ENCODE peak calls at places on chromosome 19, in nine cellular contexts. U, Z, C, J, O, D, W, E and R are unnamed samples.

GRCh38 chr19:49327878-49328544 is 3.0 kb upstream of the SLC6A16 start:
- DNase-seq in U (no peak), Z (peak), C (no peak), J (no peak), O (no peak), D (no peak), W (no peak), E (peak), R (no peak)

GRCh38 chr19:17210296-17210695 is 4.9 kb upstream of the USE1 start:
- DNase-seq in U (no peak), Z (no peak), C (no peak), J (no peak), O (no peak), D (no peak), W (no peak), E (no peak), R (no peak)

GRCh38 chr19:32642771-32643170 is 32.2 kb downstream of the ANKRD27 start:
- DNase-seq in U (no peak), Z (no peak), C (no peak), J (no peak), O (no peak), D (no peak), W (no peak), E (no peak), R (no peak)

GRCh38 chr19:4866595-4867424 is 657 bp downstream of the PLIN3 start:
- DNase-seq in U (peak), Z (peak), C (peak), J (peak), O (peak), D (peak), W (peak), E (no peak), R (peak)

GRCh38 chr19:18651738-18652137 is 14.9 kb downstream of the KLHL26 start:
- DNase-seq in U (no peak), Z (no peak), C (no peak), J (no peak), O (no peak), D (no peak), W (no peak), E (no peak), R (no peak)

GRCh38 chr19:39212377-39212742 is 8.3 kb upstream of the SYCN start:
- DNase-seq in U (no peak), Z (peak), C (no peak), J (no peak), O (peak), D (no peak), W (no peak), E (no peak), R (peak)

GRCh38 chr19:38686530-38686888 is 39.1 kb downstream of the ACTN4 start:
- DNase-seq in U (no peak), Z (no peak), C (no peak), J (no peak), O (no peak), D (no peak), W (no peak), E (no peak), R (peak)

GRCh38 chr19:28075229-28075628 is 1137.7 kb downstream of the UQCRFS1 start:
- DNase-seq in U (no peak), Z (no peak), C (no peak), J (no peak), O (no peak), D (no peak), W (no peak), E (no peak), R (no peak)

GRCh38 chr19:2922987-2923386 is 21.8 kb downstream of the ZNF77 start:
- DNase-seq in U (no peak), Z (no peak), C (no peak), J (no peak), O (no peak), D (no peak), W (no peak), E (no peak), R (no peak)

GRCh38 chr19:2291185-2291751 is 9.3 kb upstream of the PEAK3 start:
- DNase-seq in U (no peak), Z (no peak), C (no peak), J (no peak), O (peak), D (no peak), W (no peak), E (no peak), R (no peak)

GRCh38 chr19:43687660-43687997 is 17.7 kb upstream of the PLAUR start:
- DNase-seq in U (no peak), Z (no peak), C (no peak), J (no peak), O (no peak), D (no peak), W (no peak), E (no peak), R (no peak)

GRCh38 chr19:48492925-48493717 is 18.5 kb downstream of the LMTK3 start:
- DNase-seq in U (peak), Z (peak), C (peak), J (peak), O (peak), D (peak), W (peak), E (peak), R (peak)

GRCh38 chr19:39430675-39431593 is 4.8 kb downstream of the RPS16 start:
- DNase-seq in U (no peak), Z (peak), C (peak), J (no peak), O (no peak), D (no peak), W (no peak), E (no peak), R (peak)

GRCh38 chr19:10764340-10764894 is 46.5 kb downstream of the DNM2 start:
- DNase-seq in U (no peak), Z (no peak), C (no peak), J (no peak), O (no peak), D (no peak), W (no peak), E (no peak), R (peak)

GRCh38 chr19:39038098-39038497 is 5.7 kb upstream of the FBXO27 start:
- DNase-seq in U (no peak), Z (peak), C (no peak), J (no peak), O (peak), D (peak), W (no peak), E (no peak), R (peak)

GRCh38 chr19:28940751-28941500 is 272.0 kb downstream of the UQCRFS1 start:
- DNase-seq in U (no peak), Z (no peak), C (no peak), J (no peak), O (no peak), D (no peak), W (no peak), E (no peak), R (no peak)

GRCh38 chr19:49073514-49074378 is 1.2 kb upstream of the KCNA7 start:
- DNase-seq in U (no peak), Z (peak), C (no peak), J (no peak), O (no peak), D (no peak), W (no peak), E (no peak), R (no peak)

GRCh38 chr19:27738569-27739193 is 1474.3 kb downstream of the UQCRFS1 start:
- DNase-seq in U (no peak), Z (no peak), C (no peak), J (no peak), O (no peak), D (no peak), W (no peak), E (no peak), R (peak)

GRCh38 chr19:4730740-4731171 is 7.1 kb upstream of the DPP9 start:
- DNase-seq in U (no peak), Z (peak), C (no peak), J (no peak), O (no peak), D (no peak), W (no peak), E (no peak), R (peak)

GRCh38 chr19:30649934-30650614 is 277.9 kb downstream of the ZNF536 start:
- DNase-seq in U (no peak), Z (peak), C (no peak), J (no peak), O (peak), D (no peak), W (peak), E (no peak), R (no peak)

GRCh38 chr19:39363909-39364457 is 21.8 kb downstream of the SAMD4B start:
- DNase-seq in U (no peak), Z (no peak), C (no peak), J (no peak), O (peak), D (peak), W (peak), E (no peak), R (peak)

GRCh38 chr19:43662487-43662886 is 7.5 kb downstream of the PLAUR start:
- DNase-seq in U (no peak), Z (no peak), C (no peak), J (no peak), O (no peak), D (no peak), W (no peak), E (no peak), R (no peak)

DNA sequence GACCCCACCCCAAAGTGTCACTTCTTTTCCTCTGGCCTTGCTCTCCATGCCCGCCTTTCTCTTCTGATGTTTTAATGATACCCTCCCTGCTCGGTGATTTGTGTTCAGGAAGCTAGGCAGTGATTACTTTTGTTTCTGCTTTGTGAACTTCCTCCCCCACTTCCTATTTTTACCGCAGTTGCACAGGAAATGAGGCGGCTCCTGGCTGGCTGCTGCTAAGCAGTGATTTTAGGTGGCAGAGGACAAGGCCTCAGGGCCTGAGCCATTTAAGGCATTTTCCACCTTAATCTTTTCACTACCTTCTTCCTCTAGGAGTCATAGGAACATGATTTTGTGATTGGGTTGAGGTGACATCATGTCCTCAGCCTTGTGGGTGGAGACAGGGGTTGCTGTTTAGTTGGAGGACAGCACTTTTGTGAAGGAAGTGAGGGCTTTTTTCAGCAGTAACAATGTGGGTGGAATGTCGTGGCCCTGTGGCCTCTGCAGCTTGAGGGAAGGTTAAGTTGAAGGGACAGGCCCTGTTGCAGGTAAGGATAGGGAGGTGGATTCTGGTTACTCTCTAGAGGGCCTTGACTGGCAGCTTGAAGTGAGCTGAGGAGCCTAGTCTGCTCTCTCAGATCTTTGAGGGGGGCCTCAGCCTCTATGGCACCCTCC is 15.7 kb downstream of the GARRE1 start:
- DNase-seq in U (peak), Z (peak), C (peak), J (no peak), O (no peak), D (peak), W (peak), E (no peak), R (no peak)
- TF ChIP-seq POLR2A in U (peak), Z (no peak), C (no peak), J (no peak), O (no peak), D (peak), W (no peak), E (no peak), R (no peak)

DNA sequence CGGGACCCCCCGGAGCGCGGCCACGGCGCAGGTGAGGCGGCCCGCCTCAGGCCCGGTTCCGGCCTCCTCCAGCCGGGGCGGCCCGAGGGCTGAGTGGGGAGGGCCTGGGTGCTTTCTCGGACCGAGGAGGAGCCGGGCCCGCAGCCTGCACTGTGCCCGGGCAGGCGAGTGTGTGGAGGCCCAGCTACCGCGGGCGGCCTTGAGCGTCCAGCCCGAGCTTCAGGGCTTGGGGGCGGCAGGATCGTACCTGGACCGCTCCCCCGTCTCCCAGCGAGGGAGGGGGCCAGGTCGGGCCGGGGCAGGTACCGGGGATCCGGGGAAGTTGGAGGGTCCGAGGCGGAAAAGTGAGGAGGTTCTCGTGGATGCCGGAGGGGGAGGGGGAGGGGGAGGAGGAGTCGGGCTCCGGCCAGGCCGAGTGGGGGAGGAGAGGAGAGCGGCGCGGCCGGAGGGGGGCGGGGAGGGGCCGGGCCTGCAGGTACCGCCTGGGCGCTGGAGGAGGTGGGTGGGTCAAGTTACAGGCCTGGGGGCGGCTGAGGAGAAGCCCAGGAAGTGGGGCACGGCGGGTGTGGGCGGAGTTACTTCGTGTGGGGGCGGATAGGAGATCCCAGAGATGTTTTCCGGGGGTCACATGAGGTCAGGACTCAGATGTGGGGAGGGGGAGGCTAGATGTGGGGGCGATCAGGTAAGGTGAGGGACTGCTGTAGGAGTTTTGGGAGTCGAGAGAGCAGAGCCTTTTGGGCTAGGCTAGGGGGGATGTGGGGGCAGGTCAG is 545 bp downstream of the NACC1 start:
- DNase-seq in U (peak), Z (peak), C (no peak), J (no peak), O (peak), D (no peak), W (no peak), E (no peak), R (peak)
- TF ChIP-seq POLR2A in U (no peak), Z (no peak), C (no peak), J (no peak), O (no peak), D (no peak), W (no peak), E (no peak), R (no peak)

DNA sequence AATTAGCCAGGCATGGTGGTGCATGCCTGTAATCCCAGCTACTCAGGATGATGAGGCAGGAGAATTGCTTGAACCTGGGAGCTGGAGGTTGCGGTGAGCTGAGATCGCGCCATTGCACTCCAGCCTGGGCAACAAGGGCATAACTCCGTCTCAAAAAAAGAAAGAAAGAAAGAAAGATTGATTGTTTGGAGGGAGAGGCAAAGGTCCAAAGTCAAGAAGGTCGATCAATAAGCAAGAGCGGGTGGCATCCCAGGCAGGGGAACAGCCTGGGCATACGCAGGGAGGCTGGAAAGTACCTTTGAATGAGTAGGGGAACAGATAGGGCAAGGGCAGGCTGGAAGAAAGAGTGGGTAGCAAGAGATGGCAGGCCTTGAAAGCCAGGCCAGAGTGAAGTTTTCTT is 11.9 kb upstream of the APOC4 start:
- DNase-seq in U (no peak), Z (no peak), C (no peak), J (no peak), O (no peak), D (no peak), W (no peak), E (no peak), R (no peak)
- TF ChIP-seq POLR2A in U (no peak), Z (no peak), C (no peak), J (no peak), O (no peak), D (no peak), W (no peak), E (no peak), R (no peak)

DNA sequence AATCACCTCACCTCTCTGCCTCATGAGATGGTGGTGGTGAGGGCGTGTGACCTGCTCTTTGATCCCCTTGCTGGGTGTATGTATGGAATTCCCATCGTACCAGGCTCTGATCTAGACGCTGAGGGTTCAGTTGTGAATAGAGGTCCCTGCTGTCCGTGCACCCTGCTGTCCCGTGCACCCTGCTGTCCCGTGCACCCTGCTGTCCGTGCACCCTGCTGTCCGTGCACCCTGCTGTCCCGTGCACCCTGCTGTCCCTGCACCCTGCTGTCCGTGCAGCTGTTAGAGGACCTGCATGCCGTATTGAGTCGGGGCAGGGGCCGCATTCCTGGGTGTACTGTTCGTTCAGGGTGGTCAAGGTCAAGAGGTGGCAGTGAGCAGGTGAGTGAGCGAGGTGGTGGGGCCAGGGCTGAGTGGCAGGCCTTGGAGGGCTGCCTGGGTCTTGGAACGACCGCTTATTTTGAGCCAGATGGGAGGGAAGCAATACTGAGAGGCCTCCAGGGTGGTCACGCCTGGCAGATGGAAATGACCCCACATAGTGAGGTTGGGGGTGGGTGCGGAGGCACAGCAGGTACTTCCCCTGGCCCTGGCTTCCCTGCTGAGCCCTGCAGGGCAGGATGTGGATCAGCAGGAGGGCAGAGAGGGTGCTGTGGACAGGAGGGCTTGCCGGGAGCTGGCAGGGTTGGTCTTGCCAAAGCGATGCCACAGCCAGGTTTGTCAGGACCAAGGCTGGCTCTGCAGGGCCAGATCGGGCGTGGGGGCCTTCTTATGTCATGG is 4.6 kb upstream of the EPN1 start:
- DNase-seq in U (no peak), Z (peak), C (peak), J (peak), O (no peak), D (no peak), W (no peak), E (no peak), R (no peak)
- TF ChIP-seq POLR2A in U (no peak), Z (no peak), C (no peak), J (no peak), O (no peak), D (no peak), W (no peak), E (no peak), R (no peak)

DNA sequence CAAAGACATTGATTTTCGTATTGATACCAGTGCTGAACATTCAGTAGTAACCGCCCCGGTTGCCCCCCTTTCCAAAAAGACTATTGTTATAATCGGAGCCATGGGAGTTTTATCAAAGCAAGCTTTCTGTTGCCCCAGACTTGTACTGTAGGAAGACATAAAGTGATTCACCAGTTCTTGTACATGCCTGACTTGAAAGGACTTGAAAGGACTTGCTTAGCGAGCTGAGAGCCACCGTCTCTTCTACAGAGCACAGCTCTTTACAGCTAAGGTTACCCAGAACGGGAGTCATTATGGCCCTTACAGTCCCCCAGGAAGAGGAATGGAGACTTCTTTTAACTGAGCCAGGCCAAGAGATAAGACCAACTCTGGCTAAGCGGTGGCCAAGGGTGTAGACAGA is 5.1 kb downstream of the ZNF816 start:
- DNase-seq in U (no peak), Z (no peak), C (no peak), J (no peak), O (no peak), D (no peak), W (no peak), E (no peak), R (no peak)
- TF ChIP-seq POLR2A in U (no peak), Z (no peak), C (no peak), J (no peak), O (no peak), D (no peak), W (no peak), E (no peak), R (no peak)

DNA sequence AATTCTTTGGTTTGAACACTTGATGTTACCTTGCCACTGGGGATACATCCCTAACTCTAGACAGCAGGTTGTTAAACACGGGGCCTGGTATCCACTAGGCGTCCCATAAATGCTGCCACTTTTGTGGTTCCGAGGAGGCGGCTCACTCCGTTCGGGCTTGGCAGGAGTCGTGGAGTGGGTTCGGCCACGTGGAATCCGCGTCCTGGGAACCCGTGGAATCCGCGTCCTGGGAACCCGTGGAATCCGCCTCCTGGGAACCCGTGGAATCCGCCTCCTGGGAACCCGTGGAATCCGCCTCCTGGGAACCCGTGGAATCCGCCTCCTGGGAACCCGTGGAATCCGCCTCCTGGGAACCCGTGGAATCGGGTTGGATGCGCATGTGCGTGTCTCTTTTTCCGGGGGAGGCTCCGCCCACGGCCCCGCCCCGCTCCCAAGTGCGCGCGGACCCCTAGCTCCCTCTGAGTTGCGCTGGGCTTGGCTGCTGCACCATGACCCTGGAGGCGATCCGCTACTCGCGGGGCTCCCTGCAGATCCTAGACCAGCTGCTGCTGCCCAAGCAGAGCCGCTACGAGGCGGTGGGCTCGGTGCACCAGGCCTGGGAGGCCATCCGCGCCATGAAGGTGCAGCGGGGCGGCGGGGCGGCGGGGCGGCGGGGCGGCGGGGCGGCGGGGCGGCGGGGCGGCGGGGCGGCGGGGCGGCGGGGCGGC is at the start of gene MRI1:
- DNase-seq in U (peak), Z (peak), C (peak), J (peak), O (peak), D (peak), W (peak), E (peak), R (peak)
- TF ChIP-seq POLR2A in U (peak), Z (peak), C (peak), J (no peak), O (no peak), D (peak), W (no peak), E (no peak), R (peak)

GRCh38 chr19:6773323-6773931 is 919 bp downstream of the VAV1 start:
- DNase-seq in U (peak), Z (peak), C (no peak), J (no peak), O (no peak), D (no peak), W (no peak), E (no peak), R (peak)
- TF ChIP-seq POLR2A in U (peak), Z (peak), C (no peak), J (no peak), O (no peak), D (no peak), W (no peak), E (no peak), R (no peak)